ENCODE peak calls at places on chromosomes 4 and X, in five cellular contexts. I is HepG2, N is GM12878, S is SK-N-SH, T is K562. U is an unnamed sample.

GRCh38 chrX:21764043-21764442 is 6.1 kb upstream of the SMPX start:
- DNase-seq in T (no peak), I (no peak), N (no peak), S (no peak), U (no peak)

GRCh38 chrX:85024044-85024443 is 20.4 kb downstream of the APOOL start:
- DNase-seq in T (no peak), N (no peak), I (no peak), S (no peak), U (no peak)

GRCh38 chr4:98921292-98921691 is 7.6 kb downstream of the EIF4E start:
- DNase-seq in N (no peak), I (no peak), S (no peak), T (no peak), U (peak)

GRCh38 chr4:108361886-108362285 is 193.2 kb upstream of the LEF1 start:
- DNase-seq in S (no peak), I (no peak), T (no peak), N (no peak), U (no peak)

GRCh38 chr4:85787133-85787532 is 312.2 kb downstream of the ARHGAP24 start:
- DNase-seq in I (no peak), N (no peak), T (no peak), S (no peak), U (no peak)

GRCh38 chrX:133645977-133646750 is 230.9 kb upstream of the GPC4 start:
- DNase-seq in I (no peak), N (no peak), S (no peak), T (no peak), U (no peak)

GRCh38 chrX:38175140-38175539 is 45.5 kb downstream of the SRPX start:
- DNase-seq in S (peak), N (peak), T (peak), I (peak), U (peak)

GRCh38 chr4:119930546-119930945 is 136.1 kb downstream of the MAD2L1 start:
- DNase-seq in T (no peak), I (no peak), N (no peak), S (no peak), U (no peak)

GRCh38 chr4:40675166-40675565 is 45.5 kb upstream of the RBM47 start:
- DNase-seq in T (no peak), I (no peak), N (no peak), S (no peak), U (no peak)

GRCh38 chr4:55215087-55215486 is 89.7 kb upstream of the KDR start:
- DNase-seq in T (no peak), I (no peak), S (no peak), N (no peak), U (no peak)

GRCh38 chrX:118116308-118117068 is at the start of gene KLHL13:
- DNase-seq in N (no peak), I (no peak), S (peak), T (peak), U (peak)

GRCh38 chr4:76430519-76431388 is 4.3 kb upstream of the SHROOM3 start:
- DNase-seq in N (no peak), S (peak), T (no peak), I (peak), U (no peak)

GRCh38 chrX:115189646-115190635 is 731 bp downstream of the RBMXL3 start:
- DNase-seq in N (no peak), I (no peak), S (no peak), T (no peak), U (no peak)

GRCh38 chr4:70705146-70705855 is 16.5 kb upstream of the RUFY3 start:
- DNase-seq in S (peak), I (peak), N (no peak), T (peak), U (peak)

GRCh38 chr4:185712350-185713024 is 99.5 kb downstream of the SORBS2 start:
- DNase-seq in N (no peak), I (peak), S (no peak), T (no peak), U (no peak)

GRCh38 chr4:8912089-8912455 is 40.4 kb upstream of the HMX1 start:
- DNase-seq in N (no peak), I (no peak), T (no peak), S (no peak), U (no peak)

GRCh38 chr4:138398297-138398696 is 156.1 kb upstream of the SLC7A11 start:
- DNase-seq in T (no peak), I (peak), N (no peak), S (no peak), U (no peak)

GRCh38 chrX:134572816-134573682 is 85.2 kb downstream of the PLAC1 start:
- DNase-seq in I (no peak), S (no peak), N (no peak), T (no peak), U (no peak)

GRCh38 chr4:25861422-25861926 is 1.3 kb downstream of the SEL1L3 start:
- DNase-seq in S (no peak), T (no peak), N (no peak), I (no peak), U (peak)

GRCh38 chr4:139642364-139642763 is 23.3 kb upstream of the MGST2 start:
- DNase-seq in N (no peak), T (no peak), S (no peak), I (no peak), U (no peak)

GRCh38 chr4:112321768-112322684 is 24.9 kb downstream of the ALPK1 start:
- DNase-seq in N (no peak), S (peak), T (peak), I (peak), U (peak)

GRCh38 chrX:57817302-57817701 is 93.0 kb downstream of the ZXDA start:
- DNase-seq in S (no peak), T (peak), I (no peak), N (no peak), U (no peak)

GRCh38 chr4:185115827-185116232 is 27.2 kb upstream of the SLC25A4 start:
- DNase-seq in I (peak), N (no peak), S (peak), T (peak), U (no peak)

GRCh38 chr4:165096776-165097175 is 15.9 kb downstream of the TMEM192 start:
- DNase-seq in T (no peak), I (peak), N (no peak), S (peak), U (no peak)

DNA sequence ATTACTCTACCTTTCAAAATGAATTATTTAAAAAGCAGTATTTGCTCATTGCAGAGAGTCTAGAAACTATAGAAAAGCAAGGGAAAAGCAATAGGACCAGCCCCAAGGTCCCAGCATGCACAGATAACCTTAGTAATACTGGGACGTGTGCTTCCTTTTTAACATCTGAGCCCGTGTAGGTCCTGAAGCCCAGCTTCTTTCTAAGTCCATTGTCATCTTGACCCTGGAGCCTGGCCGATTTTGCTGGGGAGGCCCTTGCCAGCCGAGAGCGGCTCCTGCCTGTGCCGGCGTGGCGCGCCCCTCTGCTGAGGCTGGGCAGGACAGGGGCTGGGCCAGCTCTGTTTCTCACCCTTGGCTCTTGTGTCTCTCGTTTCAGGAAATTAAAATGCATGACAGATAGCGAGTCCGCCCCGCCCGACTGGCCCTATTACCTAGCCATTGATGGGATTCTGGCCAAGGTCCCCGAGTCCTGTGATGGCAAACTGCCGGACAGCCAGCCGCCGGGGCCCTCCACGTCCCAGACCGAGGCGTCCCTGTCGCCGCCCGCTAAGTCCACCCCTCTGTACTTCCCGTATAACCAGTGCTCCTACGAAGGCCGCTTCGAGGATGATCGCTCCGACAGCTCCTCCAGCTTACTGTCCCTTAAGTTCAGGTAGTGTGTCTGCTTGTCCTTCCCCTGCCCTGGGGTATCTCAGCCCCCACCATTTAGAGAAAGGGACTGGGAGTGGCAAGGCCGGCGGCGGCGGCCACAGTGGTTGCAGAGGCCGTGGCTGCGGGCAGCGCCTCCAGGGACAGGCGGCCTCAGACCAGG is 4.1 kb downstream of the MSANTD1 start:
- DNase-seq in I (no peak), S (no peak), N (no peak), T (no peak), U (no peak)
- TF ChIP-seq REST in I (no peak), S (no peak), N (no peak), T (no peak), U (no peak)

GRCh38 chr4:147789596-147789995 is 57.7 kb downstream of the ARHGAP10 start:
- DNase-seq in I (no peak), T (no peak), N (no peak), S (peak), U (no peak)
- TF ChIP-seq GABPA in I (no peak), T (no peak), N (no peak), S (no peak), U (no peak)

DNA sequence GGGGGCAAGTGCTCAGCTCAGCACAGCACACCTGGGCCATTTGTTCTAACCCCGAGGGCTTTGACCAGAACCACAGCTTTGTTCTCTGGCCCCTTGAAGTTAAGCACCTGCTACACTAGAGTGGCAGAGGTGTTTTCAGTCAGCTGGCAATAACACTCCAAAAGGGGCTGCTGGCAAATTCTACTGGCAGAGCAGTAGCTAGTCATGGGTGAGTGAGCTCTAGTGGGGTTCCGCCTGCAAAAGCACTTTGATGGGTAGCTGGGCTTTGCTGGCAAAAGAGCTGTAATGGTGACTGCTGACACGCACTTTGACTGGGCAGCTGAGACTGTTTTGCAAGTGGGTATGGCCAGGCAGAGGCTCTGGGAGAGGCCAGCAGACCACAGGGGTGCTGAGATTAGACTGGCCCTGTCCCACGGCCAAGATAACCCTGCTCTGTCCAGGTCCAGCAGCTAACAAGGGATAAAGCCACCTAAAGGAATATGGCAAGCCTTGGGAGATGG is 65.2 kb upstream of the TENT5D start:
- DNase-seq in T (no peak), S (no peak), N (no peak), I (no peak), U (no peak)
- TF ChIP-seq REST in T (no peak), S (no peak), N (no peak), I (no peak), U (no peak)

DNA sequence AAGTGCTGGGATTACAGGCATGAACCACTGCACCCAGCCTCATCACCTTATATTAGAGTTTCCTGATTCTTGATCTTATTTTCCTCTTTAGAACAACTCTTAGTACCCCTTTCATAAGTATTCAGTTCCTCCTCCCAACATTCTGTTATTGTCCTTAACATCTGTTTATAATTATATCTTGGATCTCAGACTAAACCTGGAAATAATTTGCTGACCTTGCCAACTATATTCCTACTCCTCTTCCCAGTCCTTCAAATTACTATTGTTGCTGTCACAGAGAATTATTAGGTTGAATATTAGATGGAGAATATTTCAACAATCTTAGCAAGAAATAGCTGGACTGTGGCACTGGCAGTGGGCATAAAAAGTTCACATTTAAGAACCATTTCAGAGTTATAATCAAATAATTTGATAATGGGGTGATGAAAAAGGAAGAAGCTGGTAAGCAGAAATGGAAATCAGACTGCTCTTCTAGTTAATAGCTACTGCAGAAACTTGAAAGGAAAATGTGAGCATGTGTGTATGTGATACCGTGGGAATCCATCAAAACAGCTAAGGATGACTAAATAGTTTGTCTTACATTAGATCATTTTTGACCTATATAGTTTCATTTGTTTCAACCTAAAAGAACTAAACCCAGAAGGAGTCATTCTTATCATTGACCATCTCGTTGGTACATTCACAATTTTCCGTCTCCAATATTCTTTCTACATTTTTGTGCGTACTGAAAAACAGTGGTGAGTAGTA is 43.3 kb upstream of the PRDM8 start:
- DNase-seq in N (no peak), I (no peak), T (no peak), S (peak), U (no peak)
- TF ChIP-seq GABPA in N (no peak), I (no peak), T (no peak), S (no peak), U (no peak)

GRCh38 chr4:109675181-109675580 is 28.1 kb downstream of the CASP6 start:
- DNase-seq in S (no peak), T (no peak), N (no peak), I (no peak), U (no peak)

GRCh38 chr4:109672173-109672572 is 31.1 kb downstream of the CASP6 start:
- DNase-seq in N (no peak), I (no peak), T (no peak), S (no peak), U (no peak)

GRCh38 chr4:109673303-109673702 is 29.9 kb downstream of the CASP6 start:
- DNase-seq in S (no peak), T (no peak), N (no peak), I (no peak), U (no peak)

GRCh38 chr4:109675843-109676242 is 27.4 kb downstream of the CASP6 start:
- DNase-seq in T (no peak), N (no peak), I (no peak), S (no peak), U (no peak)

GRCh38 chr4:109676886-109677285 is 26.4 kb downstream of the CASP6 start:
- DNase-seq in S (no peak), I (no peak), T (no peak), N (no peak), U (no peak)
- TF ChIP-seq REST in S (no peak), I (no peak), T (no peak), N (no peak), U (no peak)

GRCh38 chrX:94288325-94288724 is 614.3 kb downstream of the FAM133A start:
- DNase-seq in I (no peak), T (no peak), N (no peak), S (no peak), U (no peak)
- TF ChIP-seq GABPA in I (no peak), T (no peak), N (no peak), S (no peak), U (no peak)

U was measured in HL-60.